ENCODE peak calls at places on chromosomes 13 and 19, in five cellular contexts. One of them, this sample, is unnamed.

GRCh38 chr13:94028234-94029145 is 451.0 kb downstream of the DCT start:
- DNase-seq in HFF-Myc: no peak
- DNase-seq in OCI-LY7: no peak
- DNase-seq in cardiac muscle cell: peak; percentile 33
- DNase-seq in GM12865: no peak
- DNase-seq in this sample: no peak

GRCh38 chr19:2469102-2469914 is 6.6 kb upstream of the GADD45B start:
- DNase-seq in HFF-Myc: no peak
- DNase-seq in OCI-LY7: no peak
- DNase-seq in cardiac muscle cell: peak; percentile 71
- DNase-seq in GM12865: peak; percentile 87
- DNase-seq in this sample: no peak

GRCh38 chr13:48585456-48585840 is 52.6 kb upstream of the RCBTB2 start:
- DNase-seq in HFF-Myc: peak; percentile 52
- DNase-seq in OCI-LY7: no peak
- DNase-seq in cardiac muscle cell: peak; percentile 88
- DNase-seq in GM12865: no peak
- DNase-seq in this sample: no peak

GRCh38 chr19:34244611-34245299 is 9.6 kb upstream of the GARRE1 start:
- DNase-seq in HFF-Myc: no peak
- DNase-seq in OCI-LY7: no peak
- DNase-seq in cardiac muscle cell: no peak
- DNase-seq in GM12865: no peak
- DNase-seq in this sample: no peak

GRCh38 chr13:114128624-114129522 is 3.5 kb downstream of the RASA3 start:
- DNase-seq in HFF-Myc: no peak
- DNase-seq in OCI-LY7: peak; percentile 80
- DNase-seq in cardiac muscle cell: peak; percentile 91
- DNase-seq in GM12865: peak; percentile 92
- DNase-seq in this sample: peak; percentile 94

GRCh38 chr13:45623516-45624090 is 8.1 kb upstream of the ERICH6B start:
- DNase-seq in HFF-Myc: no peak
- DNase-seq in OCI-LY7: peak; percentile 14
- DNase-seq in cardiac muscle cell: peak; percentile 29
- DNase-seq in GM12865: peak; percentile 58
- DNase-seq in this sample: peak; percentile 45

GRCh38 chr13:108425056-108425455 is 155.5 kb downstream of the TNFSF13B start:
- DNase-seq in HFF-Myc: no peak
- DNase-seq in OCI-LY7: no peak
- DNase-seq in cardiac muscle cell: no peak
- DNase-seq in GM12865: no peak
- DNase-seq in this sample: no peak

GRCh38 chr13:27036236-27036981 is 135.2 kb downstream of the USP12 start:
- DNase-seq in HFF-Myc: no peak
- DNase-seq in OCI-LY7: no peak
- DNase-seq in cardiac muscle cell: peak; percentile 11
- DNase-seq in GM12865: no peak
- DNase-seq in this sample: no peak

GRCh38 chr13:79802389-79803140 is 321.6 kb downstream of the NDFIP2 start:
- DNase-seq in HFF-Myc: no peak
- DNase-seq in OCI-LY7: no peak
- DNase-seq in cardiac muscle cell: no peak
- DNase-seq in GM12865: no peak
- DNase-seq in this sample: no peak

GRCh38 chr19:6020972-6021805 is 43.2 kb upstream of the RANBP3 start:
- DNase-seq in HFF-Myc: no peak
- DNase-seq in OCI-LY7: no peak
- DNase-seq in cardiac muscle cell: no peak
- DNase-seq in GM12865: no peak
- DNase-seq in this sample: no peak

GRCh38 chr19:50377051-50377441 is 789 bp downstream of the NR1H2 start:
- DNase-seq in HFF-Myc: no peak
- DNase-seq in OCI-LY7: peak; percentile 82
- DNase-seq in cardiac muscle cell: no peak
- DNase-seq in GM12865: no peak
- DNase-seq in this sample: peak; percentile 47

GRCh38 chr19:51123381-51124186 is 1.1 kb upstream of the SIGLEC9 start:
- DNase-seq in HFF-Myc: no peak
- DNase-seq in OCI-LY7: peak; percentile 39
- DNase-seq in cardiac muscle cell: no peak
- DNase-seq in GM12865: no peak
- DNase-seq in this sample: no peak

GRCh38 chr19:33736158-33736557 is 60.5 kb upstream of the KCTD15 start:
- DNase-seq in HFF-Myc: no peak
- DNase-seq in OCI-LY7: no peak
- DNase-seq in cardiac muscle cell: no peak
- DNase-seq in GM12865: no peak
- DNase-seq in this sample: no peak

GRCh38 chr19:584240-585001 is 5.3 kb upstream of the HCN2 start:
- DNase-seq in HFF-Myc: no peak
- DNase-seq in OCI-LY7: peak; percentile 65
- DNase-seq in cardiac muscle cell: peak; percentile 66
- DNase-seq in GM12865: peak; percentile 68
- DNase-seq in this sample: peak; percentile 89

GRCh38 chr13:42369071-42369795 is 97.3 kb downstream of the AKAP11 start:
- DNase-seq in HFF-Myc: no peak
- DNase-seq in OCI-LY7: no peak
- DNase-seq in cardiac muscle cell: no peak
- DNase-seq in GM12865: peak; percentile 83
- DNase-seq in this sample: no peak

GRCh38 chr19:56066152-56067023 is 54.7 kb downstream of the ZNF787 start:
- DNase-seq in HFF-Myc: no peak
- DNase-seq in OCI-LY7: peak; percentile 67
- DNase-seq in cardiac muscle cell: peak; percentile 56
- DNase-seq in GM12865: peak; percentile 59
- DNase-seq in this sample: peak; percentile 76

GRCh38 chr13:108409735-108410134 is 140.2 kb downstream of the TNFSF13B start:
- DNase-seq in HFF-Myc: no peak
- DNase-seq in OCI-LY7: no peak
- DNase-seq in cardiac muscle cell: no peak
- DNase-seq in GM12865: no peak
- DNase-seq in this sample: no peak

GRCh38 chr13:50392977-50393376 is 377.7 kb downstream of the KCNRG start:
- DNase-seq in HFF-Myc: no peak
- DNase-seq in OCI-LY7: no peak
- DNase-seq in cardiac muscle cell: no peak
- DNase-seq in GM12865: no peak
- DNase-seq in this sample: no peak

GRCh38 chr13:74929436-74929835 is 552.5 kb downstream of the TBC1D4 start:
- DNase-seq in HFF-Myc: no peak
- DNase-seq in OCI-LY7: no peak
- DNase-seq in cardiac muscle cell: no peak
- DNase-seq in GM12865: no peak
- DNase-seq in this sample: no peak

GRCh38 chr13:34719060-34719875 is 222.8 kb upstream of the NBEA start:
- DNase-seq in HFF-Myc: no peak
- DNase-seq in OCI-LY7: no peak
- DNase-seq in cardiac muscle cell: no peak
- DNase-seq in GM12865: no peak
- DNase-seq in this sample: no peak

GRCh38 chr13:111956261-111957151 is 110.4 kb upstream of the SOX1 start:
- DNase-seq in HFF-Myc: no peak
- DNase-seq in OCI-LY7: no peak
- DNase-seq in cardiac muscle cell: no peak
- DNase-seq in GM12865: no peak
- DNase-seq in this sample: no peak

GRCh38 chr13:23753523-23753922 is 135.7 kb downstream of the MIPEP start:
- DNase-seq in HFF-Myc: no peak
- DNase-seq in OCI-LY7: no peak
- DNase-seq in cardiac muscle cell: peak; percentile 15
- DNase-seq in GM12865: peak; percentile 22
- DNase-seq in this sample: no peak

GRCh38 chr19:38524369-38524768 is 90.9 kb downstream of the RYR1 start:
- DNase-seq in HFF-Myc: no peak
- DNase-seq in OCI-LY7: no peak
- DNase-seq in cardiac muscle cell: no peak
- DNase-seq in GM12865: no peak
- DNase-seq in this sample: no peak

GRCh38 chr19:8487137-8487851 is 15.1 kb downstream of the PRAM1 start:
- DNase-seq in HFF-Myc: no peak
- DNase-seq in OCI-LY7: no peak
- DNase-seq in cardiac muscle cell: no peak
- DNase-seq in GM12865: peak; percentile 75
- DNase-seq in this sample: no peak

GRCh38 chr19:15516363-15516762 is 8.0 kb downstream of the CYP4F22 start:
- DNase-seq in HFF-Myc: no peak
- DNase-seq in OCI-LY7: no peak
- DNase-seq in cardiac muscle cell: no peak
- DNase-seq in GM12865: no peak
- DNase-seq in this sample: no peak

GRCh38 chr13:110507678-110508381 is 53.7 kb downstream of the RAB20 start:
- DNase-seq in HFF-Myc: no peak
- DNase-seq in OCI-LY7: no peak
- DNase-seq in cardiac muscle cell: no peak
- DNase-seq in GM12865: no peak
- DNase-seq in this sample: no peak

GRCh38 chr19:19061491-19061890 is 2.3 kb upstream of the SLC25A42 start:
- DNase-seq in HFF-Myc: no peak
- DNase-seq in OCI-LY7: no peak
- DNase-seq in cardiac muscle cell: no peak
- DNase-seq in GM12865: no peak
- DNase-seq in this sample: no peak

GRCh38 chr19:19063183-19064097 is at the start of gene SLC25A42:
- DNase-seq in HFF-Myc: peak; percentile 98
- DNase-seq in OCI-LY7: peak; percentile 99
- DNase-seq in cardiac muscle cell: peak; percentile 100
- DNase-seq in GM12865: peak; percentile 100
- DNase-seq in this sample: peak; percentile 100

GRCh38 chr19:19064811-19065745 is 1.3 kb downstream of the SLC25A42 start:
- DNase-seq in HFF-Myc: no peak
- DNase-seq in OCI-LY7: peak; percentile 50
- DNase-seq in cardiac muscle cell: peak; percentile 22
- DNase-seq in GM12865: peak; percentile 51
- DNase-seq in this sample: peak; percentile 49

GRCh38 chr19:19062454-19063182 is 1.2 kb upstream of the SLC25A42 start:
- DNase-seq in HFF-Myc: peak; percentile 51
- DNase-seq in OCI-LY7: peak; percentile 16
- DNase-seq in cardiac muscle cell: no peak
- DNase-seq in GM12865: no peak
- DNase-seq in this sample: no peak

GRCh38 chr19:19064098-19064722 is 416 bp downstream of the SLC25A42 start:
- DNase-seq in HFF-Myc: no peak
- DNase-seq in OCI-LY7: peak; percentile 78
- DNase-seq in cardiac muscle cell: no peak
- DNase-seq in GM12865: peak; percentile 28
- DNase-seq in this sample: no peak
- TF ChIP-seq CTCF in HFF-Myc: peak; percentile 16
- TF ChIP-seq CTCF in OCI-LY7: peak; percentile 60
- TF ChIP-seq CTCF in cardiac muscle cell: peak; percentile 36
- TF ChIP-seq CTCF in GM12865: peak; percentile 49
- TF ChIP-seq CTCF in this sample: peak; percentile 55

GRCh38 chr19:10473192-10473591 is 30.0 kb downstream of the KEAP1 start:
- DNase-seq in HFF-Myc: no peak
- DNase-seq in OCI-LY7: no peak
- DNase-seq in cardiac muscle cell: peak; percentile 24
- DNase-seq in GM12865: no peak
- DNase-seq in this sample: no peak

GRCh38 chr19:10468133-10468532 is 35.0 kb downstream of the KEAP1 start:
- DNase-seq in HFF-Myc: no peak
- DNase-seq in OCI-LY7: no peak
- DNase-seq in cardiac muscle cell: no peak
- DNase-seq in GM12865: no peak
- DNase-seq in this sample: no peak

GRCh38 chr19:10467104-10467706 is 36.0 kb downstream of the KEAP1 start:
- DNase-seq in HFF-Myc: no peak
- DNase-seq in OCI-LY7: no peak
- DNase-seq in cardiac muscle cell: no peak
- DNase-seq in GM12865: no peak
- DNase-seq in this sample: no peak

GRCh38 chr19:10474962-10475451 is 28.1 kb downstream of the KEAP1 start:
- DNase-seq in HFF-Myc: no peak
- DNase-seq in OCI-LY7: no peak
- DNase-seq in cardiac muscle cell: no peak
- DNase-seq in GM12865: no peak
- DNase-seq in this sample: no peak

DNA sequence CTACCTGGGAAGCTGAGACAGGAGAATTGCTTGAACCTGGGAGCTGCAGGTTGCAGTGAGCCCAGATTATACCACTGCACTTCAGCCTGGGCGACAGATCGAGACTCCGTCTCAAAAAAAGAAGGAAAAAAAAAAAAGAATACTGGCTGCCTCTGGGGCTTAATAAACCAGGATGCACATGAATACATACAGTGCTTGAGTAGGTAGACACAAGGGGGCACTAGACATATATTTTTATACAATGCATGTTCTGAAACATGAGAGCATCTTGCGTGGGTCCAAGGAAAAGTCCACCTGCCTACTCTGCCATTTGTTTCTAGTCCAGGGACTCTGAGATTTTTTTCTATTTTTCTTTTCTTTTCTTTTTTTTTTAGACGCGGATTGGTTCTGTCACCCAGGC is 31.2 kb downstream of the KEAP1 start:
- DNase-seq in HFF-Myc: no peak
- DNase-seq in OCI-LY7: peak; percentile 65
- DNase-seq in cardiac muscle cell: peak; percentile 66
- DNase-seq in GM12865: peak; percentile 51
- DNase-seq in this sample: no peak
- TF ChIP-seq CTCF in HFF-Myc: peak; percentile 36
- TF ChIP-seq CTCF in OCI-LY7: peak; percentile 77
- TF ChIP-seq CTCF in cardiac muscle cell: peak; percentile 48
- TF ChIP-seq CTCF in GM12865: peak; percentile 31
- TF ChIP-seq CTCF in this sample: peak; percentile 44

GRCh38 chr13:37138169-37138568 is 32.7 kb upstream of the CSNK1A1L start:
- DNase-seq in HFF-Myc: no peak
- DNase-seq in OCI-LY7: no peak
- DNase-seq in cardiac muscle cell: peak; percentile 59
- DNase-seq in GM12865: no peak
- DNase-seq in this sample: no peak
- TF ChIP-seq CTCF in HFF-Myc: peak; percentile 43
- TF ChIP-seq CTCF in OCI-LY7: no peak
- TF ChIP-seq CTCF in cardiac muscle cell: peak; percentile 37
- TF ChIP-seq CTCF in GM12865: no peak
- TF ChIP-seq CTCF in this sample: no peak

DNA sequence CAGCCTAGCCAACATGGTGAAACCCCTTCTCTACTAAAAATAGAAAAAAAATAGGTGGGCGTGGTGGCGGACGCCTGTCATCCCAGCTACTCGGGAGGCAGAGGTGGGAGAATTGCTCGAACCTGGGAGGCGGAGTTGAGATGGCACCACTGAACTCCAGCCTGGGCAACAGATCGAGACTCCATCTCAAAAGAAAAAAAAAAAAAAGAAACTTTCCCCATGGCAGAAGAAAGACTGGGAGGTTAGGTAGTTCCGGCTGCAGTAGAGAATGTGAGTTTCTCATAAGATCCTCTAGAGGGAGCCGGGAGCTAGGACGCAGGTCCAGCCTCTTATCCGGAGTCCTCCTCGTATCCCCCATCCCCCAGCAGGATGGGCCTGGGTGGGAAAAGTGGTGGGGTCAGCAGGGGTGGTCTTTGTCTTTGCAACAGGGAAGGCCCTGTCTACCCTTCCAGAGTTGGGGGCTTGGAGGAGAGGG is 13.2 kb upstream of the CREB3L3 start:
- DNase-seq in HFF-Myc: no peak
- DNase-seq in OCI-LY7: peak; percentile 85
- DNase-seq in cardiac muscle cell: peak; percentile 74
- DNase-seq in GM12865: peak; percentile 80
- DNase-seq in this sample: peak; percentile 81
- TF ChIP-seq CTCF in HFF-Myc: peak; percentile 67
- TF ChIP-seq CTCF in OCI-LY7: peak; percentile 66
- TF ChIP-seq CTCF in cardiac muscle cell: peak; percentile 78
- TF ChIP-seq CTCF in GM12865: peak; percentile 69
- TF ChIP-seq CTCF in this sample: peak; percentile 53